ENCODE peak calls at places on chromosomes 11 and 22, in six cellular contexts. F, U, Q, A, T and K are unnamed samples.

GRCh38 chr11:95563859-95564258 is 225.7 kb downstream of the FAM76B start:
- DNase-seq in Q (no peak), T (no peak), U (no peak), A (peak), F (no peak), K (no peak)

GRCh38 chr22:33850227-33850626 is 70.0 kb downstream of the LARGE1 start:
- DNase-seq in U (no peak), T (no peak), Q (no peak), A (no peak), F (no peak), K (no peak)

GRCh38 chr11:29320196-29320595 is 696.6 kb downstream of the KCNA4 start:
- DNase-seq in A (no peak), U (no peak), T (no peak), Q (no peak), F (no peak), K (peak)

GRCh38 chr22:38760477-38761201 is 4.8 kb upstream of the SUN2 start:
- DNase-seq in A (peak), Q (no peak), F (no peak), T (no peak), U (no peak), K (peak)

GRCh38 chr11:16126361-16126760 is 230.0 kb downstream of the SOX6 start:
- DNase-seq in U (no peak), F (no peak), Q (no peak), T (no peak), A (peak), K (peak)

GRCh38 chr11:74957937-74958629 is 9.0 kb downstream of the SPCS2 start:
- DNase-seq in U (no peak), Q (no peak), T (no peak), A (no peak), F (no peak), K (no peak)

GRCh38 chr22:24402460-24403192 is 24.8 kb upstream of the ADORA2A start:
- DNase-seq in Q (no peak), F (no peak), A (peak), T (no peak), U (peak), K (peak)

GRCh38 chr11:30741039-30741550 is 154.9 kb upstream of the MPPED2 start:
- DNase-seq in T (no peak), U (peak), Q (no peak), F (no peak), A (no peak), K (peak)

GRCh38 chr11:45001466-45002165 is 50.9 kb upstream of the TP53I11 start:
- DNase-seq in U (no peak), T (no peak), F (no peak), A (no peak), Q (peak), K (no peak)

GRCh38 chr11:118911880-118912741 is 13.6 kb downstream of the BCL9L start:
- DNase-seq in Q (peak), A (peak), U (peak), F (peak), T (peak), K (peak)

GRCh38 chr22:39349506-39349966 is 255 bp upstream of the SYNGR1 start:
- DNase-seq in U (no peak), T (peak), A (peak), F (peak), Q (peak), K (no peak)

GRCh38 chr22:32378703-32379272 is 21.1 kb downstream of the RFPL3 start:
- DNase-seq in Q (peak), U (no peak), A (peak), F (no peak), T (no peak), K (peak)

GRCh38 chr11:67373916-67374570 is 645 bp upstream of the CLCF1 start:
- DNase-seq in T (peak), Q (peak), U (peak), A (peak), F (peak), K (peak)

GRCh38 chr11:79480864-79481263 is 40.0 kb upstream of the TENM4 start:
- DNase-seq in F (no peak), U (no peak), A (no peak), T (no peak), Q (no peak), K (no peak)

GRCh38 chr11:19252394-19253148 is 11.8 kb upstream of the E2F8 start:
- DNase-seq in U (no peak), T (no peak), Q (no peak), A (no peak), F (no peak), K (no peak)

GRCh38 chr22:28129319-28129962 is 210.4 kb upstream of the PITPNB start:
- DNase-seq in Q (peak), A (no peak), F (no peak), T (no peak), U (no peak), K (no peak)

GRCh38 chr11:115342142-115342541 is 162.1 kb downstream of the CADM1 start:
- DNase-seq in F (no peak), U (no peak), T (no peak), A (no peak), Q (no peak), K (no peak)

GRCh38 chr11:7638710-7639642 is 34.3 kb downstream of the CYB5R2 start:
- DNase-seq in U (no peak), T (no peak), A (no peak), F (no peak), Q (no peak), K (peak)

GRCh38 chr22:37021710-37022482 is 2.4 kb downstream of the MPST start:
- DNase-seq in F (no peak), U (no peak), Q (peak), A (peak), T (no peak), K (peak)

GRCh38 chr22:39215070-39215396 is 29.7 kb downstream of the PDGFB start:
- DNase-seq in U (no peak), A (no peak), Q (no peak), T (no peak), F (no peak), K (no peak)

GRCh38 chr11:20544536-20545237 is 54.7 kb upstream of the SLC6A5 start:
- DNase-seq in A (no peak), U (no peak), F (no peak), T (no peak), Q (peak), K (no peak)

GRCh38 chr11:62614275-62614674 is 1.2 kb downstream of the ROM1 start:
- DNase-seq in T (no peak), F (no peak), U (no peak), Q (peak), A (no peak), K (no peak)

DNA sequence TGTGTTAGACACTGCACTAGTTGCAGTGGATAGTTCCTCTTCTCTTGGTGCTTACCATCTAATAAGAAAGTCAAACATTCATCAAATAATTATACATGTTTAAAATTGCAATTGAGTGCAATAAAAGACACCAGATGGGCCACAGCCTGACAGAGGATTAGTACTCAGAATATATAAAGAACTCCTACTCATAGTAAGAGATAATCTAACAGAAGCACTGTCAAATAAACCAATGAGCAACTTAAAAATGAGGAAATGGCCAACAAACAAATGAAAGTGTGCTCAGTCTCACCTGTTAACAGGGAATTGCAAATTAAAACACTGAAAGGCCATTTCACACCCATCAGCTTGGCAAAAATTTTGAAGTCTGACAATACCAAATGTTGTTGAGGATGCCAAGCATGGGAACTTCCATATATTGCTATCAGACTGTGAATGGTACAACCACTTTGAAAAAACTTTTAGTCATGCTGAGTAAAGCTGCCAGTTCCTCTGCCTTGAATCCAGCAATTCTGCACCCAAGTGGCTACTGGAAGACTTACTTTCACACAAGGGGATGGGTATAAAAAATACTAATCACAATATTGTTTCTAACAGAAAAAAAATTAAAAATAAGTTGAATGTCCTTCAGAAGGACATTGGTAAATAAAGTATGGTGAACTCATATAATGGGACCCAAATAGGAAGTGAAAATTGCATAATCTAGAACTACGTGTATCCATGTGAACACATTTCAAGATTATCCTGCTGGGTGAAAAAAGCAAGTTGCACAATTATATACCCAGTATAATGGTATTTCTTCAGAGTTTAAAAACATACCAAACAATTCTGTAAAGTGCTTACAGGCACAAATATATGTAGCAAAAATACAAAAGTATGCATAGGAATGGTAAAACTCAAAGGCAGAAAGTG is 41.4 kb upstream of the CREB3L1 start:
- DNase-seq in T (no peak), F (no peak), A (peak), U (no peak), Q (no peak), K (peak)
- TF ChIP-seq CTCF in T (no peak), F (no peak), A (no peak), U (no peak), Q (no peak), K (no peak)

DNA sequence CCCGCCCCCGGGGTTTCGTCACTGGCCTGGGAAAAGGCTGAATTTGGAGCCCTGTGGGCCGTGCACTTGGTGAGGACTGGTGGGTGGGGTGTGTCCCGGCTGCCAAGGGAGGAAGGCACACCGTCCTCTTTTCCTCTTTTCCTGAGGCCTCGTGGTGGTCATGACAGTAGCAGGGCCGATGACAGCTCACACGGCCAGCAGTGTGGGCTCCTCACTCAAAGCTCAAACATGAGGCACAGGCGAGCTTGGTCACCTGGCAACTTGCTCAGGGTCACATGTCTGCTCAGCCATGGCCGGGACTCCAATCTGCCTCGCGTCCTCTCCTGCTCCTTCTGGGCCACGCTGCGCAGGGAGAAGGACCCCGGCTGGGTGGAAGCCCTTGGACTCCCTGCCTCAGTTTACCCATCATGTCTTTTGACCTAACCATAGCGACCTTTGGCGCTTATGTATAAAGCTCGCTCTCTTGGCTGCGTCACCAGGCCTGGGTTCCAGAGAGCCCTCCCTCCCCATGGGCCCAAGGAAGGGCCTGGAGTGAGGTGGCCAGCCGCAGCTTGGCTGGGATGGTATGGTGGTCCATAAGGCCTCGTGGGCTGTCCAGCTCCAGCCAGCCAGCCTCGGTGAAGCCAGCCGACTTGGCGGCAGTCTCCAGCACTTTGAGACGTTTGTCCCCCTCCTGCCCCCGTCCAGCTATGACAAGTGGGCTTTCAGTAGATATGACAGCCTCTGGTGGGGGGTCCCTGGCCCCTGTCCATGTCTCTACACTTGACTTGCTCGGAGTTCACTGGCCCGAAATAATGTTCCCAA is 49.6 kb downstream of the SMIM38 start:
- DNase-seq in F (no peak), T (no peak), A (no peak), Q (peak), U (no peak), K (no peak)
- H3K4me3 ChIP-seq in F (no peak), T (no peak), A (no peak), Q (no peak), U (no peak), K (no peak)

DNA sequence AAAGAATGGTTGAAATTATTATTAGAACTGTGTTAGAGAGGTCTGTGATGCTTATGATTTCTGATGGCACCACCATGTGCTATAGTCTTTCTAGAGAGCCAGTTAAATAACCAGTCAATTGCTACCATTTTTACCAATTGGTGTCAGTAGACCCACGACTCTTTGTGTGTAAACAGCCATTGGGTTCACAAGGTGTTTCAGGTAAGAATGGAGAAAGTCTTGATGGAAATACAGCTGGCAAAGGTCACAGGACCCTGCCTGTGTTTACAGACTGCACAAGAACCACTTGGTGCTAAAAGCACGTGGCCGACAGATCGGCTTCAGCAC is 30.5 kb upstream of the OR10G7 start:
- DNase-seq in A (no peak), T (no peak), U (no peak), Q (peak), F (no peak), K (no peak)
- TF ChIP-seq CTCF in A (no peak), T (no peak), U (no peak), Q (peak), F (peak), K (no peak)

GRCh38 chr11:11171854-11172253 is 181.2 kb downstream of the CSNK2A3 start:
- DNase-seq in F (no peak), T (no peak), Q (no peak), A (peak), U (no peak), K (no peak)
- H3K4me3 ChIP-seq in F (no peak), T (no peak), Q (no peak), A (no peak), U (no peak), K (no peak)

GRCh38 chr22:45019861-45020655 is 10.3 kb upstream of the PHF21B start:
- DNase-seq in U (no peak), T (no peak), F (no peak), Q (peak), A (no peak), K (no peak)

GRCh38 chr22:45026511-45026910 is 16.7 kb upstream of the PHF21B start:
- DNase-seq in Q (no peak), F (no peak), A (no peak), T (no peak), U (no peak), K (no peak)

DNA sequence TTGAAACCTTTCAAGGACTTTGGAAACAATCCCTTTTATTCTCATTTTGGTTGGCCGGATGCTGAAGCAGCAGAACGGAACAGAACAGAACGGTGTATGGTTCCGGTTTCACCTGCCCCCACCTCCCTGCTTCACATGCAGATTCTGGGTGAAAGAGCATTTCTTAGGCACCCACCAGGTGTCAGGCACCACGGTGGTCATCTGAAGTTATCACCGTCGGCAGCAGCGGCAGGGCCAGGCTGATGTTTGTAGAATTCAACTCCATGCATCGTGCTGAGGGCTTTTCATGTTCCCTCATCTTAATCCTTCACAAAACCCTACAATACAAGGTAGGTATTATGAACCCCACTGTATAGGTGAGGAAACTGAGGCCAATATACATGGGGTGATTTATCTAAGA is 13.6 kb upstream of the PHF21B start:
- DNase-seq in A (no peak), Q (no peak), F (no peak), T (no peak), U (no peak), K (no peak)
- TF ChIP-seq CTCF in A (no peak), Q (no peak), F (no peak), T (no peak), U (no peak), K (no peak)

GRCh38 chr11:117547911-117548310 is 220.3 kb downstream of the CEP164 start:
- DNase-seq in T (no peak), F (no peak), Q (no peak), U (no peak), A (no peak), K (no peak)
- H3K4me3 ChIP-seq in T (no peak), F (no peak), Q (no peak), U (no peak), A (no peak), K (no peak)